ENCODE peak calls at places on chromosomes 5 and 9, in five cellular contexts. F is choroid plexus epithelial cell, G is mucosa of descending colon, E is upper lobe of right lung, A is breast epithelium. S is an unnamed sample.

GRCh38 chr9:72476617-72477375 is 44.6 kb upstream of the TMC1 start:
- DNase-seq in E (no peak), F (peak), G (no peak), A (peak), S (no peak)

GRCh38 chr5:175321927-175322532 is 122.0 kb downstream of the DRD1 start:
- DNase-seq in G (no peak), F (no peak), E (no peak), A (no peak), S (peak)

GRCh38 chr5:7871560-7872113 is 2.7 kb downstream of the MTRR start:
- DNase-seq in F (no peak), G (no peak), E (no peak), A (no peak), S (no peak)

GRCh38 chr5:99320461-99320860 is 391.7 kb upstream of the CHD1 start:
- DNase-seq in E (no peak), A (no peak), G (no peak), F (peak), S (no peak)

GRCh38 chr9:92432350-92432749 is 8.1 kb upstream of the OMD start:
- DNase-seq in G (no peak), E (no peak), F (no peak), A (no peak), S (no peak)

GRCh38 chr5:122465994-122466393 is 154.0 kb downstream of the SNCAIP start:
- DNase-seq in F (no peak), E (no peak), G (no peak), A (no peak), S (no peak)

GRCh38 chr5:1175801-1176472 is 25.5 kb upstream of the SLC6A19 start:
- DNase-seq in E (no peak), G (no peak), A (no peak), F (no peak), S (no peak)

GRCh38 chr5:53892236-53892635 is 331.8 kb downstream of the NDUFS4 start:
- DNase-seq in A (no peak), F (no peak), E (no peak), G (no peak), S (no peak)

GRCh38 chr5:72138943-72139467 is 31.7 kb downstream of the MAP1B start:
- DNase-seq in E (no peak), G (no peak), A (no peak), F (peak), S (no peak)

GRCh38 chr9:27282269-27282668 is 14.7 kb downstream of the EQTN start:
- DNase-seq in F (no peak), A (no peak), G (no peak), E (no peak), S (no peak)

GRCh38 chr9:118558891-118559290 is 810.3 kb downstream of the BRINP1 start:
- DNase-seq in G (no peak), A (no peak), E (no peak), F (no peak), S (no peak)

GRCh38 chr9:111066427-111066826 is 28.2 kb upstream of the LPAR1 start:
- DNase-seq in E (no peak), A (no peak), G (no peak), F (no peak), S (peak)

GRCh38 chr5:171770153-171770552 is 15.5 kb upstream of the SMIM23 start:
- DNase-seq in G (no peak), A (no peak), E (no peak), F (no peak), S (no peak)

DNA sequence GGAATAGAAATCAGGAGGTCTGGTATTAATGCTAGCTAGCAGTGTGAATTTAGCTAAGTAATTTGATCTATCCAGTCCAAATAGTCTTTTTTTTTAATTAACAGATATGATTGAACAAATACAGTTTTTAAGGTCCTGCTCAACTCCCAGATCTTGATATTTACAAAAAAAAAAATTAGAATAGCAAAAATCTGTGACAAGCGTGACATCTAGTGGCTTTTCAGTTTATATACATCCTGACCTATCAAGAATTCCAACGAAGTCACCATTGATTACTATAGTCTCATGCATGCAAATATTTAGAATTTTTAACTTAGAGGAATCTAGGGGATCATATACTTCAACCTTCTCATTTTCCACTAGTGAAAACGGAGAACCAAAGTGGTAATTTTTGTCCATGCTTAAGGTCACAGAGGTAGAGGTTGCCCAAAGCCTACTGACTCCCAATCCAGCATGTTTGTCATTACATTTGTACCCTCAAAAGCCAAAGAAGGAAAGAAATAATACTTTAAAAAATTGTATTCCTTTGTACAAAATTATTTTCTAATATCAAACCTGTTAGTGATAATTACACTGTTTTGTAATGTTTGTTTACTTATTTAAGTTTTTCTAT is 17.6 kb upstream of the TARS1 start:
- DNase-seq in F (peak), G (no peak), A (no peak), E (no peak), S (peak)
- TF ChIP-seq CTCF in F (peak), G (no peak), A (no peak), E (peak), S (peak)

GRCh38 chr5:136308396-136308795 is 56.9 kb downstream of the TRPC7 start:
- DNase-seq in A (no peak), F (peak), G (no peak), E (no peak), S (peak)
- TF ChIP-seq CTCF in A (no peak), F (peak), G (no peak), E (no peak), S (peak)

GRCh38 chr5:111072949-111073682 is 1.6 kb downstream of the TSLP start:
- DNase-seq in E (peak), F (peak), G (peak), A (peak), S (peak)
- TF ChIP-seq CTCF in E (no peak), F (peak), G (no peak), A (no peak), S (peak)

GRCh38 chr5:105922574-105922973 is 1748.2 kb downstream of the EFNA5 start:
- DNase-seq in E (no peak), A (no peak), G (no peak), F (no peak), S (no peak)

DNA sequence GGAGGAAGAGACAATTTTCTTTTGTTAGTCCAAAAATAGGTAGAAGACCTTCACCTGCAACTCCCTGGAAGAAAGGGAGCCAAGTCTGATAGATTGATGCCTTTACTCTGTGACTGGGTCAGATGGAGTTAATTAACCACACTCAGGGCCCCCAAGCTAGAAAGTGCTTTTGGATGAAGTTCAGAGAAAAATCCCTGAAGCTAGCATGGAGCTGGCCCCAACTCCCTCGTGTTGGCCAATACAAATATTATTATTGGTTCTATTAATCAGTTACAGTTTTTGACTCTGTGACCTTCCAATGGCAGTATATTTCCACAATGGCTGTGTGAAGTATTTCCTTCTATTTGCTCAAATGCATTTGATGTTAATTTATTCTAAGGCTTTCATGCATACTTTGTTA is 1753.5 kb downstream of the EFNA5 start:
- DNase-seq in G (no peak), A (no peak), E (no peak), F (no peak), S (no peak)
- TF ChIP-seq CTCF in G (no peak), A (no peak), E (no peak), F (no peak), S (no peak)

DNA sequence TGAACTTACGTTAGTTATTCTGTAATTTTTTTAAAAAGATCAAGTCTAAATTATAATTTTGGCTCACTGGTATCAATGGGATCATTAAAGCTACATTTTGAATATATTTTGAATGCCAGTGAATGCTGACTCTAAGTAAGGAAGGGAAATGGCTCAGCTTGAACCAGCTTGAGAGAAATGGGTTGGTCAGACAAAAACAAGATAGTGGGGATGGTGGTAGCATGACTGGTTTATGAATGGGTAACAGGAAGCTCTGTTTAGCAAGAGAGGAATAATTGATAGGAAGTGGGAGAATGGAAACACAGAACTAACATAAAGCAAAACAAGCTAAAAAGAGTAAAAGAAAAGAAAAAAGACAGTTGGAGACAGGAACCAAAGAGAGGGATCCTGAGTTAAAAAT is 220.2 kb downstream of the ADAMTS6 start:
- DNase-seq in G (no peak), F (no peak), A (no peak), E (no peak), S (peak)
- TF ChIP-seq CTCF in G (no peak), F (no peak), A (no peak), E (no peak), S (no peak)

GRCh38 chr9:87836951-87837715 is 45.5 kb upstream of the SPATA31E1 start:
- DNase-seq in A (no peak), F (no peak), G (no peak), E (no peak), S (peak)

GRCh38 chr9:87831159-87831558 is 51.5 kb upstream of the SPATA31E1 start:
- DNase-seq in G (no peak), F (peak), A (no peak), E (no peak), S (no peak)

GRCh38 chr9:87829756-87830155 is 52.9 kb upstream of the SPATA31E1 start:
- DNase-seq in A (no peak), G (no peak), E (no peak), F (peak), S (no peak)

GRCh38 chr9:87830446-87830845 is 52.2 kb upstream of the SPATA31E1 start:
- DNase-seq in G (no peak), A (no peak), F (no peak), E (no peak), S (no peak)

GRCh38 chr9:87834357-87834756 is 48.3 kb upstream of the SPATA31E1 start:
- DNase-seq in E (no peak), A (no peak), F (no peak), G (peak), S (peak)
- TF ChIP-seq CTCF in E (no peak), A (no peak), F (no peak), G (no peak), S (peak)

GRCh38 chr5:157322581-157322980 is 56.7 kb downstream of the CYFIP2 start:
- DNase-seq in E (no peak), G (no peak), F (no peak), A (no peak), S (no peak)

GRCh38 chr5:157326440-157327023 is 60.6 kb downstream of the CYFIP2 start:
- DNase-seq in E (no peak), F (no peak), A (no peak), G (no peak), S (no peak)

GRCh38 chr5:157327771-157328170 is 61.8 kb downstream of the CYFIP2 start:
- DNase-seq in F (no peak), G (no peak), A (no peak), E (no peak), S (no peak)

GRCh38 chr5:157323107-157323706 is 57.3 kb downstream of the CYFIP2 start:
- DNase-seq in E (no peak), F (no peak), A (no peak), G (no peak), S (no peak)

GRCh38 chr5:157324237-157324636 is 58.3 kb downstream of the CYFIP2 start:
- DNase-seq in F (peak), A (no peak), E (no peak), G (no peak), S (no peak)
- TF ChIP-seq CTCF in F (peak), A (no peak), E (peak), G (no peak), S (peak)